ENCODE peak calls at places on chromosomes 4 and X, in six cellular contexts. One of them, this sample, is unnamed.

GRCh38 chrX:24963823-24964222 is 51.9 kb downstream of the ARX start:
- DNase-seq in H1: no peak
- DNase-seq in IMR-90: no peak
- DNase-seq in neuronal stem cell: no peak
- DNase-seq in trophoblast cell: no peak
- DNase-seq in mesenchymal stem cell: no peak
- DNase-seq in this sample: peak; percentile 59

GRCh38 chr4:3233391-3234071 is 15.4 kb upstream of the MSANTD1 start:
- DNase-seq in neuronal stem cell: no peak
- DNase-seq in H1: no peak
- DNase-seq in trophoblast cell: no peak
- DNase-seq in mesenchymal stem cell: peak; percentile 12
- DNase-seq in IMR-90: peak; percentile 46
- DNase-seq in this sample: peak; percentile 66

GRCh38 chr4:121156822-121157769 is 7.0 kb downstream of the TNIP3 start:
- DNase-seq in IMR-90: peak; percentile 15
- DNase-seq in mesenchymal stem cell: peak; percentile 54
- DNase-seq in trophoblast cell: peak; percentile 3
- DNase-seq in neuronal stem cell: peak; percentile 48
- DNase-seq in H1: peak; percentile 19
- DNase-seq in this sample: peak; percentile 77

GRCh38 chr4:121765368-121765705 is 373 bp upstream of the SMIM43 start:
- DNase-seq in H1: no peak
- DNase-seq in trophoblast cell: no peak
- DNase-seq in mesenchymal stem cell: no peak
- DNase-seq in neuronal stem cell: no peak
- DNase-seq in IMR-90: no peak
- DNase-seq in this sample: no peak

GRCh38 chr4:140149851-140150635 is 3.9 kb downstream of the MAML3 start:
- DNase-seq in H1: no peak
- DNase-seq in IMR-90: peak; percentile 61
- DNase-seq in trophoblast cell: peak; percentile 66
- DNase-seq in neuronal stem cell: peak; percentile 57
- DNase-seq in mesenchymal stem cell: peak; percentile 60
- DNase-seq in this sample: peak; percentile 85

GRCh38 chr4:7530932-7531639 is 96.4 kb upstream of the PSAPL1 start:
- DNase-seq in mesenchymal stem cell: no peak
- DNase-seq in neuronal stem cell: no peak
- DNase-seq in trophoblast cell: no peak
- DNase-seq in IMR-90: no peak
- DNase-seq in H1: no peak
- DNase-seq in this sample: no peak

GRCh38 chr4:168751263-168752225 is 254.7 kb downstream of the PALLD start:
- DNase-seq in mesenchymal stem cell: peak; percentile 85
- DNase-seq in IMR-90: peak; percentile 85
- DNase-seq in neuronal stem cell: no peak
- DNase-seq in trophoblast cell: peak; percentile 81
- DNase-seq in H1: no peak
- DNase-seq in this sample: no peak

GRCh38 chrX:10172867-10173266 is 16.1 kb downstream of the CLCN4 start:
- DNase-seq in IMR-90: peak; percentile 30
- DNase-seq in neuronal stem cell: peak; percentile 6
- DNase-seq in H1: no peak
- DNase-seq in trophoblast cell: peak; percentile 29
- DNase-seq in mesenchymal stem cell: peak; percentile 38
- DNase-seq in this sample: peak; percentile 89

GRCh38 chrX:45274576-45274975 is 73.9 kb upstream of the DIPK2B start:
- DNase-seq in neuronal stem cell: no peak
- DNase-seq in H1: no peak
- DNase-seq in IMR-90: peak; percentile 6
- DNase-seq in trophoblast cell: no peak
- DNase-seq in mesenchymal stem cell: no peak
- DNase-seq in this sample: no peak

GRCh38 chrX:2499507-2499906 is 1.3 kb downstream of the DHRSX start:
- DNase-seq in IMR-90: no peak
- DNase-seq in mesenchymal stem cell: no peak
- DNase-seq in neuronal stem cell: no peak
- DNase-seq in H1: no peak
- DNase-seq in trophoblast cell: no peak
- DNase-seq in this sample: no peak

GRCh38 chrX:151722241-151722846 is 6.5 kb downstream of the FATE1 start:
- DNase-seq in H1: peak; percentile 43
- DNase-seq in trophoblast cell: no peak
- DNase-seq in neuronal stem cell: peak; percentile 27
- DNase-seq in mesenchymal stem cell: no peak
- DNase-seq in IMR-90: no peak
- DNase-seq in this sample: peak; percentile 75

DNA sequence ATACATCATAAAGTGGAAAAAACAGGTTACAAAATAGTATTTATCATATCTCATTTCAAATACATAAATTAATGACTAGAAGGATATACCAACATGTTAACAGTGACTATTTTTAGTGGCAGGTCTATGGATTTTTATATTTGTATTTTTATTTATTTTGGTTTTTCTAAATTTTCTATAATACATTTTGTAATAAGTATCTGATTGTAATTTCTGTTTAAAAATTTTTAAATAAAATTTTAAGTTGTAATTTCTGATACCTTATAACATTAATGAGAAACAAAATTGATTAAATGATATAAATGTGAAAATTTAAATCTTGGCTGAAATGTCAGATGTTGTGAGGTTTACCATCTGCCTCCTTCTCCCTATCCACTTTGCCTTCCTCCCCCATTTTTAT is 2.5 kb downstream of the NONO start:
- DNase-seq in mesenchymal stem cell: no peak
- DNase-seq in trophoblast cell: no peak
- DNase-seq in H1: no peak
- DNase-seq in IMR-90: no peak
- DNase-seq in neuronal stem cell: no peak
- DNase-seq in this sample: no peak
- H3K4me3 ChIP-seq in mesenchymal stem cell: peak overlapping the region; percentile 87
- H3K4me3 ChIP-seq in trophoblast cell: no peak overlapping the region
- H3K4me3 ChIP-seq in H1: no peak overlapping the region
- H3K4me3 ChIP-seq in IMR-90: peak overlapping the region; percentile 22
- H3K4me3 ChIP-seq in neuronal stem cell: peak overlapping the region; percentile 60
- H3K4me3 ChIP-seq in this sample: no peak overlapping the region

DNA sequence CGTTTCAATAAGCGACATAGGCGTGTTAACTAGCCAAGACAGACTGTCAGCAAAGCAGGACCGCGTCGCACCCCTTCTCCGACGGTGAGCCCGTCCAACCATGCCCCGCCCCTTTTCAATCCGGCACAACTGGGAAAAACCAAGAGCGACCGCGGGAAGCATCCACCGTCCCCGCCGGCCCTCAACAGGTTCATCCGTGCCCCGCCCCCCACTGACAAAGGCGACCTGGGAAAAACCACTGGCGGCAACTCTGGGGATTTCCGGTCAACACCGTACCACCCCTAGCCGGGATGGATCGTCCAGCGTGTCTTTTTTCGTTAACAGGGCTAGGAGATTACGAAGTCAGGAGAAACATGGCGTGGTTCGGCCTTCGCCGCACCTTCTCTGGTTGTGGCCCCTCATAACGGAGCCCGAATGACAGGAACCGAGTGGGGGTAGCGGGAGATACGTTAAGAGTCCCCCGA is 379 bp downstream of the TIMM17B start:
- DNase-seq in trophoblast cell: peak; percentile 58
- DNase-seq in IMR-90: peak; percentile 66
- DNase-seq in mesenchymal stem cell: peak; percentile 88
- DNase-seq in H1: no peak
- DNase-seq in neuronal stem cell: peak; percentile 72
- DNase-seq in this sample: peak; percentile 91
- H3K18ac ChIP-seq in trophoblast cell: peak overlapping the region; percentile 88
- H3K18ac ChIP-seq in IMR-90: peak overlapping the region; percentile 32
- H3K18ac ChIP-seq in mesenchymal stem cell: peak overlapping the region; percentile 96
- H3K18ac ChIP-seq in H1: peak overlapping the region; percentile 7
- H3K18ac ChIP-seq in neuronal stem cell: peak overlapping the region; percentile 87
- H3K18ac ChIP-seq in this sample: peak overlapping the region; percentile 64

GRCh38 chr4:6466756-6467381 is 5.5 kb downstream of the PPP2R2C start:
- DNase-seq in neuronal stem cell: no peak
- DNase-seq in IMR-90: no peak
- DNase-seq in mesenchymal stem cell: no peak
- DNase-seq in trophoblast cell: no peak
- DNase-seq in H1: no peak
- DNase-seq in this sample: no peak

GRCh38 chr4:6467600-6467999 is 4.8 kb downstream of the PPP2R2C start:
- DNase-seq in mesenchymal stem cell: no peak
- DNase-seq in H1: no peak
- DNase-seq in trophoblast cell: no peak
- DNase-seq in IMR-90: no peak
- DNase-seq in neuronal stem cell: no peak
- DNase-seq in this sample: no peak

GRCh38 chr4:6469144-6469543 is 3.3 kb downstream of the PPP2R2C start:
- DNase-seq in IMR-90: no peak
- DNase-seq in trophoblast cell: no peak
- DNase-seq in H1: no peak
- DNase-seq in neuronal stem cell: no peak
- DNase-seq in mesenchymal stem cell: no peak
- DNase-seq in this sample: no peak

GRCh38 chr4:6469898-6470501 is 2.4 kb downstream of the PPP2R2C start:
- DNase-seq in trophoblast cell: no peak
- DNase-seq in H1: no peak
- DNase-seq in mesenchymal stem cell: no peak
- DNase-seq in neuronal stem cell: no peak
- DNase-seq in IMR-90: no peak
- DNase-seq in this sample: no peak

DNA sequence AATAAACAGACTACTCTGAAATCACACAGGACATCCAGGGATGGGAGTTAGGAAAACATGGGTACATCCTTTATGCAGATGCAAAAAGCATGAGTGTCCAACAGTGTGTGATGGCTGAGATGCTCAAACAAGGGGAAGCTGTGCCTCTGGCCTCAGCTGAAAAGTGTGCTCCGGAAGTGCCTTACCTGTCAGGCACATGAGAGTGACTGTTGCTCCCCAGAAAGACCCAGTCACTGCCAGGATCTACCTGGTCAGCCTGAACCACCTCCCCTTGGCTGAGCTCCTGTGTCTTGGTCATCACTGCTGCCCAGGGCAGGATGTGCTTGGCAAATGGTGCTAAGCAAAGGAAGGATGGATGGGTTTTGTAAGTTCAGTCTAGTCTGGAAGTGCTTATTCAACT is 4.0 kb downstream of the PPP2R2C start:
- DNase-seq in IMR-90: no peak
- DNase-seq in H1: no peak
- DNase-seq in trophoblast cell: no peak
- DNase-seq in mesenchymal stem cell: no peak
- DNase-seq in neuronal stem cell: no peak
- DNase-seq in this sample: no peak
- H3K23ac ChIP-seq in IMR-90: no peak overlapping the region
- H3K23ac ChIP-seq in H1: no peak overlapping the region
- H3K23ac ChIP-seq in trophoblast cell: no peak overlapping the region
- H3K23ac ChIP-seq in mesenchymal stem cell: no peak overlapping the region
- H3K23ac ChIP-seq in neuronal stem cell: no peak overlapping the region
- H3K23ac ChIP-seq in this sample: no peak overlapping the region

GRCh38 chr4:88158038-88158359 is 440 bp downstream of the ABCG2 start:
- DNase-seq in mesenchymal stem cell: no peak
- DNase-seq in IMR-90: no peak
- DNase-seq in H1: no peak
- DNase-seq in neuronal stem cell: no peak
- DNase-seq in trophoblast cell: no peak
- DNase-seq in this sample: no peak
- H3K4me3 ChIP-seq in mesenchymal stem cell: peak overlapping the region; percentile 84
- H3K4me3 ChIP-seq in IMR-90: peak overlapping the region; percentile 88
- H3K4me3 ChIP-seq in H1: peak overlapping the region; percentile 64
- H3K4me3 ChIP-seq in neuronal stem cell: peak overlapping the region; percentile 42
- H3K4me3 ChIP-seq in trophoblast cell: peak overlapping the region; percentile 76
- H3K4me3 ChIP-seq in this sample: peak overlapping the region; percentile 60

GRCh38 chrX:153792368-153792767 is 1.8 kb downstream of the IDH3G start:
- DNase-seq in mesenchymal stem cell: no peak
- DNase-seq in H1: no peak
- DNase-seq in trophoblast cell: no peak
- DNase-seq in IMR-90: no peak
- DNase-seq in neuronal stem cell: no peak
- DNase-seq in this sample: no peak

GRCh38 chrX:153793291-153793690 is 884 bp downstream of the IDH3G start:
- DNase-seq in IMR-90: no peak
- DNase-seq in trophoblast cell: no peak
- DNase-seq in neuronal stem cell: no peak
- DNase-seq in mesenchymal stem cell: peak; percentile 25
- DNase-seq in H1: no peak
- DNase-seq in this sample: peak; percentile 11

GRCh38 chrX:153794897-153795816 is 689 bp downstream of the SSR4 start:
- DNase-seq in trophoblast cell: no peak
- DNase-seq in neuronal stem cell: no peak
- DNase-seq in H1: no peak
- DNase-seq in mesenchymal stem cell: peak; percentile 26
- DNase-seq in IMR-90: no peak
- DNase-seq in this sample: peak; percentile 8

GRCh38 chrX:153791104-153791852 is 2.9 kb downstream of the IDH3G start:
- DNase-seq in trophoblast cell: no peak
- DNase-seq in H1: no peak
- DNase-seq in neuronal stem cell: no peak
- DNase-seq in mesenchymal stem cell: no peak
- DNase-seq in IMR-90: no peak
- DNase-seq in this sample: no peak

DNA sequence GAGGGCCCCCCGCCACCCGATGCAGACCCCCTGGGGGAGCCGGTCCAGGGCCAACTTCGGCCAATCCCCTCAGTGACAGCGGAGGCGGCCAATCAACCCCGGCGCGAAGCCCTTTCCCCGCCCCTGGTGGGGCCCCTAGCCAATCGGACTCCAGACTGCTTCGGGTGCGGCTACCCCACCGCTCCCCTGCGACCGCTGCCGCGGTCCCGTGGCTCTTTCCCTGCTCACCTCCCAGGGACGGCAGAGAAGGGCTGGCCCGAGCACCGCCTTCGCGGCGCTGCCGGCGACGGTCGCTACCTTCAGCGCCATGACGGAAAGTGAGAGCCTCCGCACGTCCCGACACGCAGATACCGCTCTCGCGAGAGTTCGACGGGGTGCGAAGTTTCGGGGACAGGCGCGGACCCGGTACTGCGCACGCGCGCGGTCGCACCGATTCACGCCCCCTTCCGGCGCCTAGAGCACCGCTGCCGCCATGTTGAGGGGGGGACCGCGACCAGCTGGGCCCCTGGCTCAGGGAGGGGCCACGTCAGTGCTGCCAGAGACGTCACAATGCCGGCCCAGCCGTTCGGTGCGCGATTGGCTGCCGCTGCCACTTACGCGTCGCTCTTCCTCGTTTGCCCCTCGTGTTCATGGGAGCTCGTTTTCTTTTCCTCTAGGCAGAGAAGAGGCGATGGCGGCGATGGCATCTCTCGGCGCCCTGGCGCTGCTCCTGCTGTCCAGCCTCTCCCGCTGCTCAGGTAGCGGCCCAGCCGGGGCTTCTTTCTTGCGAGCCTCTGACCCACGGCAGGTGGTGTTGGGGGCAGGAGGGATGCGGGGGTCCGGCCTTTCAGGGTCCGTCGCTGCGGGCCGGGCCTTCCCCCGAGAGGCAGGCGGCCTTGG is at the start of the genes IDH3G and SSR4:
- DNase-seq in trophoblast cell: peak; percentile 90
- DNase-seq in mesenchymal stem cell: peak; percentile 94
- DNase-seq in H1: peak; percentile 81
- DNase-seq in IMR-90: peak; percentile 93
- DNase-seq in neuronal stem cell: peak; percentile 91
- DNase-seq in this sample: peak; percentile 95
- H3K18ac ChIP-seq in trophoblast cell: peak within 1 kb of the TSS; percentile 98
- H3K18ac ChIP-seq in mesenchymal stem cell: peak within 1 kb of the TSS; percentile 94
- H3K18ac ChIP-seq in H1: peak within 1 kb of the TSS; percentile 95
- H3K18ac ChIP-seq in IMR-90: peak within 1 kb of the TSS; percentile 90
- H3K18ac ChIP-seq in neuronal stem cell: peak within 1 kb of the TSS; percentile 99
- H3K18ac ChIP-seq in this sample: peak within 1 kb of the TSS; percentile 86

GRCh38 chr4:24573582-24573981 is 10.8 kb downstream of the DHX15 start:
- DNase-seq in mesenchymal stem cell: no peak
- DNase-seq in neuronal stem cell: no peak
- DNase-seq in trophoblast cell: no peak
- DNase-seq in IMR-90: no peak
- DNase-seq in H1: no peak
- DNase-seq in this sample: peak; percentile 40
- H3K23ac ChIP-seq in mesenchymal stem cell: no peak overlapping the region
- H3K23ac ChIP-seq in neuronal stem cell: no peak overlapping the region
- H3K23ac ChIP-seq in trophoblast cell: no peak overlapping the region
- H3K23ac ChIP-seq in IMR-90: no peak overlapping the region
- H3K23ac ChIP-seq in H1: no peak overlapping the region
- H3K23ac ChIP-seq in this sample: no peak overlapping the region

GRCh38 chr4:68948044-68948743 is 3.4 kb downstream of the UGT2A3 start:
- DNase-seq in trophoblast cell: no peak
- DNase-seq in H1: no peak
- DNase-seq in neuronal stem cell: no peak
- DNase-seq in mesenchymal stem cell: peak; percentile 29
- DNase-seq in IMR-90: no peak
- DNase-seq in this sample: no peak
- H3K4me3 ChIP-seq in trophoblast cell: no peak overlapping the region
- H3K4me3 ChIP-seq in H1: no peak overlapping the region
- H3K4me3 ChIP-seq in neuronal stem cell: no peak overlapping the region
- H3K4me3 ChIP-seq in mesenchymal stem cell: no peak overlapping the region
- H3K4me3 ChIP-seq in IMR-90: no peak overlapping the region
- H3K4me3 ChIP-seq in this sample: no peak overlapping the region

This sample was measured in mesendoderm.